ENCODE peak calls at places on chromosomes 16 and 17, in ten cellular contexts. Q is astrocyte of the cerebellum, F is A172, E is progenitor cell of endocrine pancreas, P is aorta, C is COLO829, V is AG10803, O is T-helper 1 cell, R is bronchial epithelial cell, J is NCI-H1694 treated with DMSO at 0.1 percent for 48 hours. M is an unnamed sample.

GRCh38 chr17:63665527-63666214 is 34.3 kb downstream of the LIMD2 start:
- DNase-seq in Q (no peak), F (no peak), E (no peak), P (no peak), C (no peak), V (no peak), O (no peak), R (no peak), J (peak), M (no peak)

GRCh38 chr17:6786618-6787017 is 10.6 kb downstream of the FBXO39 start:
- DNase-seq in Q (peak), F (peak), E (no peak), P (no peak), C (peak), V (peak), O (no peak), R (peak), J (no peak), M (no peak)

GRCh38 chr16:11743308-11744074 is 834 bp upstream of the TXNDC11 start:
- DNase-seq in Q (no peak), F (peak), E (no peak), P (no peak), C (no peak), V (peak), O (peak), R (peak), J (peak), M (peak)

GRCh38 chr16:51666074-51666473 is 515.0 kb upstream of the SALL1 start:
- DNase-seq in Q (no peak), F (no peak), E (no peak), P (no peak), C (no peak), V (no peak), O (no peak), R (no peak), J (no peak), M (no peak)

GRCh38 chr16:4660454-4661007 is 32.8 kb upstream of the NUDT16L1 start:
- DNase-seq in Q (peak), F (peak), E (no peak), P (no peak), C (peak), V (peak), O (peak), R (peak), J (no peak), M (peak)

GRCh38 chr16:24075929-24076716 is 180.0 kb upstream of the CACNG3 start:
- DNase-seq in Q (no peak), F (peak), E (no peak), P (no peak), C (no peak), V (no peak), O (no peak), R (peak), J (no peak), M (no peak)

GRCh38 chr17:42276609-42277341 is 584 bp upstream of the STAT5B start:
- DNase-seq in Q (peak), F (peak), E (peak), P (peak), C (no peak), V (peak), O (no peak), R (peak), J (no peak), M (no peak)

GRCh38 chr16:27894441-27894840 is 169.1 kb downstream of the GSG1L start:
- DNase-seq in Q (no peak), F (no peak), E (no peak), P (no peak), C (no peak), V (no peak), O (no peak), R (no peak), J (peak), M (no peak)

GRCh38 chr17:79984877-79985276 is 50.8 kb downstream of the TBC1D16 start:
- DNase-seq in Q (no peak), F (no peak), E (no peak), P (peak), C (no peak), V (no peak), O (no peak), R (no peak), J (no peak), M (no peak)

GRCh38 chr17:205176-205538 is 23.7 kb upstream of the DOC2B start:
- DNase-seq in Q (no peak), F (no peak), E (no peak), P (peak), C (no peak), V (no peak), O (no peak), R (no peak), J (no peak), M (no peak)

GRCh38 chr16:25713785-25714570 is 22.2 kb downstream of the HS3ST4 start:
- DNase-seq in Q (no peak), F (no peak), E (no peak), P (no peak), C (no peak), V (no peak), O (no peak), R (no peak), J (no peak), M (no peak)

GRCh38 chr16:2054543-2055245 is 6.9 kb downstream of the TSC2 start:
- DNase-seq in Q (no peak), F (no peak), E (no peak), P (no peak), C (no peak), V (no peak), O (no peak), R (no peak), J (no peak), M (no peak)

GRCh38 chr17:298791-299450 is 53.7 kb downstream of the RPH3AL start:
- DNase-seq in Q (no peak), F (no peak), E (no peak), P (peak), C (no peak), V (no peak), O (no peak), R (no peak), J (no peak), M (no peak)

GRCh38 chr17:65537845-65538678 is 23.4 kb downstream of the AXIN2 start:
- DNase-seq in Q (no peak), F (no peak), E (no peak), P (no peak), C (no peak), V (peak), O (peak), R (no peak), J (no peak), M (no peak)

GRCh38 chr17:3626831-3627565 is 9.1 kb downstream of the SHPK start:
- DNase-seq in Q (no peak), F (no peak), E (no peak), P (no peak), C (no peak), V (peak), O (no peak), R (no peak), J (no peak), M (no peak)

GRCh38 chr16:53771655-53772497 is 67.9 kb downstream of the FTO start:
- DNase-seq in Q (no peak), F (no peak), E (no peak), P (no peak), C (no peak), V (peak), O (no peak), R (no peak), J (no peak), M (no peak)

GRCh38 chr17:70050192-70050591 is 24.8 kb upstream of the KCNJ16 start:
- DNase-seq in Q (no peak), F (no peak), E (no peak), P (no peak), C (no peak), V (peak), O (no peak), R (no peak), J (no peak), M (no peak)

GRCh38 chr17:66411498-66411897 is 109.1 kb downstream of the PRKCA start:
- DNase-seq in Q (no peak), F (no peak), E (no peak), P (no peak), C (no peak), V (no peak), O (no peak), R (no peak), J (no peak), M (no peak)

GRCh38 chr17:73644145-73645049 is at the start of gene SDK2:
- DNase-seq in Q (no peak), F (no peak), E (peak), P (peak), C (no peak), V (no peak), O (no peak), R (no peak), J (no peak), M (no peak)

GRCh38 chr16:81831722-81832126 is 52.6 kb downstream of the PLCG2 start:
- DNase-seq in Q (no peak), F (no peak), E (no peak), P (peak), C (no peak), V (peak), O (no peak), R (no peak), J (no peak), M (peak)

GRCh38 chr17:82108999-82109480 is 11.0 kb upstream of the FASN start:
- DNase-seq in Q (no peak), F (no peak), E (no peak), P (no peak), C (no peak), V (no peak), O (no peak), R (no peak), J (no peak), M (no peak)

GRCh38 chr17:55295411-55296170 is 30.8 kb downstream of the HLF start:
- DNase-seq in Q (peak), F (peak), E (peak), P (no peak), C (peak), V (peak), O (peak), R (peak), J (peak), M (peak)

GRCh38 chr17:48571024-48571818 is 6.9 kb downstream of the HOXB4 start:
- DNase-seq in Q (no peak), F (no peak), E (no peak), P (peak), C (no peak), V (no peak), O (no peak), R (no peak), J (no peak), M (no peak)

GRCh38 chr16:23757937-23758619 is 3.3 kb downstream of the CHP2 start:
- DNase-seq in Q (no peak), F (no peak), E (no peak), P (no peak), C (no peak), V (no peak), O (no peak), R (no peak), J (no peak), M (no peak)

GRCh38 chr17:266701-267656 is 85.5 kb upstream of the DOC2B start:
- DNase-seq in Q (no peak), F (no peak), E (peak), P (peak), C (peak), V (no peak), O (no peak), R (no peak), J (no peak), M (no peak)

GRCh38 chr17:38425048-38425447 is 3.2 kb upstream of the ARHGAP23 start:
- DNase-seq in Q (no peak), F (no peak), E (no peak), P (no peak), C (no peak), V (no peak), O (no peak), R (no peak), J (no peak), M (no peak)

GRCh38 chr16:1942810-1943726 is at the start of gene MSRB1:
- DNase-seq in Q (peak), F (peak), E (peak), P (peak), C (peak), V (peak), O (peak), R (peak), J (peak), M (peak)